ENCODE peak calls at places on chromosomes 3 and 15, in five cellular contexts. L is SK-N-SH, R is HCT116, Y is HepG2, Q is H1. J is an unnamed sample.
A peak's percentile ranks its signal among the peaks of the same experiment; 100 is the strongest.

GRCh38 chr15:25251700-25252390 is 187.0 kb downstream of the UBE3A start:
- DNase-seq in Y (no peak), Q (no peak), R (no peak), L (no peak), J (no peak)

GRCh38 chr3:195583831-195584542 is at the start of gene APOD:
- DNase-seq in Y (no peak), Q (no peak), L (no peak), R (no peak), J (no peak)

GRCh38 chr3:172106989-172107388 is 67.6 kb downstream of the FNDC3B start:
- DNase-seq in R (no peak), Q (no peak), L (no peak), Y (no peak), J (no peak)

GRCh38 chr3:164641071-164641470 is 437.2 kb downstream of the SI start:
- DNase-seq in Q (no peak), L (no peak), R (no peak), Y (no peak), J (no peak)

GRCh38 chr3:184354740-184355139 is 6.7 kb downstream of the CLCN2 start:
- DNase-seq in Q (no peak), R (no peak), Y (no peak), L (no peak), J (no peak)

GRCh38 chr3:107816082-107816481 is 274.7 kb downstream of the CD47 start:
- DNase-seq in Y (no peak), R (no peak), L (no peak), Q (no peak), J (no peak)

GRCh38 chr3:135456182-135456790 is 509.2 kb upstream of the PPP2R3A start:
- DNase-seq in L (peak; percentile 36), R (no peak), Y (no peak), Q (peak; percentile 47), J (no peak)

GRCh38 chr15:98727115-98728040 is 79.0 kb downstream of the IGF1R start:
- DNase-seq in L (peak; percentile 44), R (peak; percentile 84), Q (peak; percentile 62), Y (peak; percentile 89), J (peak; percentile 83)

GRCh38 chr3:80408322-80408721 is 640.5 kb upstream of the ROBO1 start:
- DNase-seq in L (no peak), Y (no peak), R (no peak), Q (no peak), J (no peak)

GRCh38 chr3:195549931-195550519 is 6.9 kb upstream of the PPP1R2 start:
- DNase-seq in L (no peak), Q (no peak), Y (peak; percentile 44), R (no peak), J (no peak)

GRCh38 chr15:63858881-63859280 is 25.1 kb upstream of the HERC1 start:
- DNase-seq in R (no peak), Y (no peak), L (no peak), Q (no peak), J (no peak)

GRCh38 chr3:170811928-170812591 is 57.9 kb downstream of the RPL22L1 start:
- DNase-seq in L (peak; percentile 77), R (peak; percentile 78), Q (peak; percentile 59), Y (peak; percentile 78), J (peak; percentile 73)

GRCh38 chr15:67142142-67143092 is 77.0 kb downstream of the SMAD3 start:
- DNase-seq in Y (no peak), L (peak; percentile 60), R (no peak), Q (no peak), J (no peak)

GRCh38 chr3:74273091-74273490 is 341.4 kb downstream of the CNTN3 start:
- DNase-seq in Y (no peak), L (no peak), R (no peak), Q (no peak), J (no peak)

GRCh38 chr15:64877435-64877834 is 34.3 kb upstream of the ANKDD1A start:
- DNase-seq in R (no peak), L (no peak), Q (no peak), Y (no peak), J (no peak)

GRCh38 chr3:186417791-186418190 is 55.8 kb upstream of the DGKG start:
- DNase-seq in R (no peak), Y (no peak), L (no peak), Q (no peak), J (no peak)
- TF ChIP-seq SIN3A in R (no peak), Y (no peak), L (no peak), Q (no peak), J (no peak)

DNA sequence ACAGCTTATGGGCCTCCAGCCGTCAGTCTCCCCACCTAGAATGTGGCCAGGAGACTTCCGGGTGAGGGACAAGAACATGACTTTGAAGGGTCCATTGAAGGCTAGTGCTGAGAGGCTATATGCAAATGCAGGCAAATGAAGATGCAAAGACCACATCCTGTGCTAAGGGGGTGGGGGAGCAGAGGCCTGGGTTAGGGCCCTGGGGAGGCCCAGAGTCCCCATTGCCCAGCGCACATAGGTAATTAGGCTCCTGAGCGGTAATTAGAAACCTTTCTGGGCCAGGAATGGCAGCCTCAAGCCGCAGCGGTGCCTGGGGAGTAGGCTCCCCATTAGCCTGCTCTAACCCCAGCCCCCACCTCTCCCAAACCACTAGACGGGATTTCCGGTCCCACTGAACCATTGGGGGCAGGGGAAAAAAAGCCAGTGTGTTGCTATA is 6.9 kb downstream of the CSK start:
- DNase-seq in Q (no peak), Y (no peak), L (no peak), R (no peak), J (no peak)
- H3K36me3 ChIP-seq in Q (no peaks in the 10 kb centered on the region), Y (peaks cover 28% of the 10 kb centered on the region), L (peaks cover 10% of the 10 kb centered on the region), R (peaks cover 5% of the 10 kb centered on the region), J (no peaks in the 10 kb centered on the region)

DNA sequence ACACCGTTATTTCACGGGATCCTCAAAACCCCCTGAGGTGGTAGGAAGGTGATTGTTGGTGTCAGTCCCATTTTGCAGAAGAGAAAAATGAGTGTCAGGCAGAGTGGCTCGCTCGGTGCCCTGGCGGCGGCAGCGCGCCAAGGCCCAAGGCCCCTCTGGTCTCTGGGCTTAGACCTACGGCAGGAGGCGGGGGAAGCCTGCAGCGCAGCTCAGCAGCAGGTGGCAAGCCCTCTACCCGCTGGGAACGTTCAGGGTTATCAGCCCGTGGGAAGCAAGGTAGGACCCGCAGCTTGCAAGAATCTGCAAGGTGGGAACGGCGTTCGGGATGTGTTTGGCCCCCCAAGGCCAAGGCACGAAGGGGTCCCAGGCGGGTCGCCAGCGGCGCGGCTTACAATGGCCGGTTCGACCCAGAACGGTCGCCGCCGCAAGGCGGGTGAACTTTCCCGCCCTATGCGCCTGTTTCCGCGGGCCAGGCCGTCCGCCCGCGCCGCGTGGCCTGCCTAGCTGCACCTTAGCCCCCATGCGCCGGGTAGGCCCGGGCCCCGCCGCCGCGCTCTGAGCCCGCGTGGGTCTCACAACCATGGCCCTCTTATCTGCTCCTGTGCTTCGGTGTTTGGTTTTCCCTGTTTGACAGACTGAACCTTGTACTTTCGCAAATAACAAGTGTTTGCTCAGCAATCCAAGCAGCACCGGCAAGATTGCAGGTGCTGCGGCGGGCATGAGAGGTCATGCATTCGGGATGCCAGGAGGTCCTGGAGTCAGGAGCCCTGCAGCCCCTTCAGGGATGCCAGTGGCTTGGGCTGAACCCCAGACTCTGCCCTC is 39.7 kb downstream of the CCNL1 start:
- DNase-seq in L (no peak), Q (no peak), R (no peak), Y (peak; percentile 93), J (no peak)
- TF ChIP-seq SIN3A in L (no peak), Q (no peak), R (no peak), Y (no peak), J (no peak)

DNA sequence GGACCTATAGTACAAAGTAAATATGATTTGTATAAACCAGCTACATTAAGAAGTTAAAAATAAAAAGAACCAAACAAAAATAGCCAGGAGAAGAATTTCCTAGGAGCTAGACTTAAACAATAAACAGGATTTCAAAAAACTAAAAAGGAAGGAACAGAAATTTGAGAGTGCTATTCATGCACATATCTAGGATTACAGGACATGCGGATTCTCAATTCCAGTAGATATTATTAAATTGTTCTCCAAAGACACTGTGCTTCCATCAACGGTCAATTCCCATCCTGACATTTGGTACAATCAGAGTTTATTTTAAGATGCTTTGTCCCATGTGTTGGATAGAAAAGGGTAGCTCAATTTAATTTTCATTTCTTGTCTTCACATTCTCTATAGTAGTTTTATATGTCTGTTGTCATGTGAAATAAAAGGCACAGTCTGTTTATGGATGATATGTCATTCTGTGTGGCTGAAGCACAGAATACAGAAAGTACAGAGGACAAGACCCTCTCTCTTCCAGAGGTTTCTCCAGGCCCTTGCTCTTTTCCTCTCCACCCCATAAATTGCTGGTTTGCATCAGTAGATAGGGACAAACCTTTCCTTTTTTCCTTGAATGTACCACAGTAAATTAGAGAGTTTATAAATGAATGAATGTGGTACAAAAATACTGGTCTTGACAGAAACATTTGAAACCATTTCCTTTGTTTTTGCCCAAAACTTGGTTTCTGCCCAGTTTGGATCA is 3.5 kb downstream of the PLOD2 start:
- DNase-seq in Q (no peak), L (no peak), R (no peak), Y (no peak), J (no peak)
- H3K36me3 ChIP-seq in Q (no peaks in the 10 kb centered on the region), L (no peaks in the 10 kb centered on the region), R (no peaks in the 10 kb centered on the region), Y (no peaks in the 10 kb centered on the region), J (no peaks in the 10 kb centered on the region)

GRCh38 chr3:52495777-52496602 is 852 bp downstream of the STAB1 start:
- DNase-seq in R (no peak), Y (peak; percentile 30), Q (no peak), L (no peak), J (no peak)

GRCh38 chr3:52501046-52501445 is 5.9 kb downstream of the STAB1 start:
- DNase-seq in L (no peak), R (no peak), Q (no peak), Y (no peak), J (no peak)

GRCh38 chr3:52495096-52495495 is at the start of gene STAB1:
- DNase-seq in Y (no peak), R (no peak), L (no peak), Q (no peak), J (no peak)

GRCh38 chr3:52502001-52502400 is 6.9 kb downstream of the STAB1 start:
- DNase-seq in Y (no peak), Q (no peak), L (no peak), R (no peak), J (no peak)

DNA sequence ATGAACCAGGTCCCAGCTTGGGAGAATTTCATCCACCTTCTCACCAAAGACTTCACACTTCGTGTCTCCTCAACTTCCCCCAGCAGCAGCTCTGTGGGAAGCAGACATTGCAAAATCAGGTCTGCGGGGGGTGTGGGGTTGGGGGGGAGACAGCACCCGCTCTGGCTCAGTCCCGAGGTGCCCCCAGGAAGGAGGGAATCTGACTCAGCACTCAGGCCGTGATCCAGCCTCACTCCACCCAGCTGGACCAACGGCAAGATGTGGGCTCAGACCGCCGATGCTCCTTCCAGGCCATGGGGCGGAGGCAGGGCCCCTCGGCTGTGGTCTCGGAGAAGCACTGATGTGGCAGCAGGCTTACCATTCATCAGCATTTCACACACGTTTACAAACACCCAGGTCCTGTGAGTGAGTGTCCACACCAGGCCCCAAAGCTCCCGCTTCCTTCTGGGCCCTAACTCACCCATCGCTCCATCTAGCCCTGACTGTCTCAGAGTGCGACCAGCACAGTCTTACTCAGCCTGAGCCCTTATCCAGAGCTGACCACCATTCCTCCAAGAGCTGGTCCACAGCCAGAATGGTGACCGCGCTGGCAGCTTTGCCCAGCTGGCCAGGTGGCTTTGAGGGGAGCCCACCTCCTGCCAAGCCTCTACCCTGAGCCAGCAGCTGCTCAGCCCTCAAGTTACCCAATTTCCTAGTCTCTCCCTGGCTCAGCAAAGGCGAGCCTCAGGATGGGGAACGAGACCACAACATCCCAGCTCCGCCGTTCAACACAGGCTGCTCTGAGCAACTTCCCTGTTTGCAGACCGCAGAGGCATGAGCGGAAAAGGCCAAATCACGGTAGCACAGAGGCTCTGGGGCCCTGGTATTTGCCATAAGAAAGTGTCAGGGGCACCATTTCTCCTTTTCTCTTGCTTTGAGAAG is 3.3 kb downstream of the STAB1 start:
- DNase-seq in R (no peak), Q (no peak), L (no peak), Y (no peak), J (no peak)
- TF ChIP-seq SIN3A in R (no peak), Q (no peak), L (no peak), Y (no peak), J (no peak)

GRCh38 chr15:101156061-101156460 is 95.8 kb downstream of the CHSY1 start:
- DNase-seq in Y (no peak), R (no peak), L (no peak), Q (no peak), J (no peak)
- H3K36me3 ChIP-seq in Y (no peaks in the 10 kb centered on the region), R (no peaks in the 10 kb centered on the region), L (no peaks in the 10 kb centered on the region), Q (no peaks in the 10 kb centered on the region), J (no peaks in the 10 kb centered on the region)

GRCh38 chr3:32105291-32106131 is 909 bp upstream of the GPD1L start:
- DNase-seq in Y (no peak), Q (no peak), R (no peak), L (no peak), J (no peak)
- TF ChIP-seq SIN3A in Y (no peak), Q (no peak), R (no peak), L (no peak), J (no peak)

J was measured in Panc1.